ENCODE peak calls at places on chromosomes 6 and 20, in four cellular contexts. One of them, this sample, is unnamed.

GRCh38 chr6:16473184-16473907 is 235.0 kb downstream of the GMPR start:
- DNase-seq in T-helper 2 cell: no peak
- DNase-seq in choroid plexus epithelial cell: no peak
- DNase-seq in cardiac muscle cell: no peak
- DNase-seq in this sample: no peak

GRCh38 chr6:111589366-111589765 is 16.3 kb downstream of the TRAF3IP2 start:
- DNase-seq in T-helper 2 cell: no peak
- DNase-seq in choroid plexus epithelial cell: peak; percentile 58
- DNase-seq in cardiac muscle cell: no peak
- DNase-seq in this sample: no peak

GRCh38 chr6:5025911-5026819 is 22.3 kb upstream of the RPP40 start:
- DNase-seq in T-helper 2 cell: no peak
- DNase-seq in choroid plexus epithelial cell: peak; percentile 43
- DNase-seq in cardiac muscle cell: peak; percentile 74
- DNase-seq in this sample: no peak

GRCh38 chr20:44396369-44396768 is 40.9 kb downstream of the HNF4A start:
- DNase-seq in T-helper 2 cell: no peak
- DNase-seq in cardiac muscle cell: peak; percentile 33
- DNase-seq in choroid plexus epithelial cell: no peak
- DNase-seq in this sample: no peak

GRCh38 chr20:12243327-12243726 is 325.6 kb downstream of the BTBD3 start:
- DNase-seq in choroid plexus epithelial cell: no peak
- DNase-seq in cardiac muscle cell: no peak
- DNase-seq in T-helper 2 cell: no peak
- DNase-seq in this sample: no peak

GRCh38 chr6:118354641-118355040 is 193.5 kb upstream of the PLN start:
- DNase-seq in choroid plexus epithelial cell: no peak
- DNase-seq in cardiac muscle cell: no peak
- DNase-seq in T-helper 2 cell: no peak
- DNase-seq in this sample: no peak

GRCh38 chr6:28232785-28233184 is 7.7 kb downstream of the ZSCAN9 start:
- DNase-seq in choroid plexus epithelial cell: no peak
- DNase-seq in T-helper 2 cell: no peak
- DNase-seq in cardiac muscle cell: no peak
- DNase-seq in this sample: no peak

GRCh38 chr6:20182926-20183521 is 29.2 kb downstream of the MBOAT1 start:
- DNase-seq in cardiac muscle cell: no peak
- DNase-seq in T-helper 2 cell: no peak
- DNase-seq in choroid plexus epithelial cell: peak; percentile 42
- DNase-seq in this sample: no peak

GRCh38 chr6:116884530-116884929 is 7.5 kb downstream of the RFX6 start:
- DNase-seq in choroid plexus epithelial cell: no peak
- DNase-seq in cardiac muscle cell: no peak
- DNase-seq in T-helper 2 cell: no peak
- DNase-seq in this sample: no peak

GRCh38 chr6:168192901-168193815 is 114.1 kb upstream of the FRMD1 start:
- DNase-seq in T-helper 2 cell: no peak
- DNase-seq in cardiac muscle cell: no peak
- DNase-seq in choroid plexus epithelial cell: no peak
- DNase-seq in this sample: no peak

GRCh38 chr20:54058420-54059139 is 11.8 kb downstream of the BCAS1 start:
- DNase-seq in cardiac muscle cell: no peak
- DNase-seq in choroid plexus epithelial cell: no peak
- DNase-seq in T-helper 2 cell: no peak
- DNase-seq in this sample: no peak

GRCh38 chr6:33613146-33613793 is 7.9 kb upstream of the ITPR3 start:
- DNase-seq in choroid plexus epithelial cell: peak; percentile 43
- DNase-seq in cardiac muscle cell: no peak
- DNase-seq in T-helper 2 cell: no peak
- DNase-seq in this sample: no peak

GRCh38 chr6:129500958-129501381 is 209.0 kb downstream of the ARHGAP18 start:
- DNase-seq in cardiac muscle cell: no peak
- DNase-seq in choroid plexus epithelial cell: peak; percentile 85
- DNase-seq in T-helper 2 cell: no peak
- DNase-seq in this sample: no peak

GRCh38 chr6:161549977-161550655 is 276.3 kb upstream of the AGPAT4 start:
- DNase-seq in cardiac muscle cell: no peak
- DNase-seq in choroid plexus epithelial cell: peak; percentile 5
- DNase-seq in T-helper 2 cell: no peak
- DNase-seq in this sample: no peak

GRCh38 chr6:143742070-143742954 is 64.5 kb downstream of the PHACTR2 start:
- DNase-seq in cardiac muscle cell: no peak
- DNase-seq in choroid plexus epithelial cell: no peak
- DNase-seq in T-helper 2 cell: no peak
- DNase-seq in this sample: no peak

GRCh38 chr6:11535801-11536230 is 1.7 kb upstream of the TMEM170B start:
- DNase-seq in cardiac muscle cell: peak; percentile 30
- DNase-seq in T-helper 2 cell: no peak
- DNase-seq in choroid plexus epithelial cell: peak; percentile 63
- DNase-seq in this sample: no peak

GRCh38 chr20:330233-331149 is 5.1 kb downstream of the SOX12 start:
- DNase-seq in cardiac muscle cell: peak; percentile 82
- DNase-seq in choroid plexus epithelial cell: peak; percentile 78
- DNase-seq in T-helper 2 cell: peak; percentile 52
- DNase-seq in this sample: peak; percentile 72

GRCh38 chr20:17442588-17442987 is 88.6 kb downstream of the BFSP1 start:
- DNase-seq in cardiac muscle cell: peak; percentile 15
- DNase-seq in choroid plexus epithelial cell: peak; percentile 2
- DNase-seq in T-helper 2 cell: no peak
- DNase-seq in this sample: no peak

GRCh38 chr6:41941280-41942044 is at the start of gene CCND3:
- DNase-seq in cardiac muscle cell: peak; percentile 97
- DNase-seq in T-helper 2 cell: peak; percentile 72
- DNase-seq in choroid plexus epithelial cell: peak; percentile 92
- DNase-seq in this sample: peak; percentile 91

GRCh38 chr6:41572613-41573012 is 26.4 kb downstream of the FOXP4 start:
- DNase-seq in choroid plexus epithelial cell: no peak
- DNase-seq in T-helper 2 cell: no peak
- DNase-seq in cardiac muscle cell: no peak
- DNase-seq in this sample: no peak

GRCh38 chr20:11726021-11726420 is 191.7 kb upstream of the BTBD3 start:
- DNase-seq in cardiac muscle cell: no peak
- DNase-seq in choroid plexus epithelial cell: peak; percentile 37
- DNase-seq in T-helper 2 cell: no peak
- DNase-seq in this sample: no peak

GRCh38 chr6:25130518-25130917 is 148.7 kb upstream of the CARMIL1 start:
- DNase-seq in choroid plexus epithelial cell: peak; percentile 26
- DNase-seq in cardiac muscle cell: no peak
- DNase-seq in T-helper 2 cell: no peak
- DNase-seq in this sample: no peak

GRCh38 chr20:47304287-47304686 is 52.2 kb downstream of the ZMYND8 start:
- DNase-seq in T-helper 2 cell: no peak
- DNase-seq in cardiac muscle cell: no peak
- DNase-seq in choroid plexus epithelial cell: peak; percentile 53
- DNase-seq in this sample: no peak

GRCh38 chr6:16276991-16277981 is 38.9 kb downstream of the GMPR start:
- DNase-seq in T-helper 2 cell: no peak
- DNase-seq in choroid plexus epithelial cell: peak; percentile 92
- DNase-seq in cardiac muscle cell: peak; percentile 92
- DNase-seq in this sample: no peak

This sample was measured in stimulated activated effector memory CD8-positive, alpha-beta T cell treated with anti-CD3 and anti-CD28 coated beads, Interleukin-12 subunit alpha, Interleukin-12 subunit beta, amount 100 ng/mL, for 72 hours.